ENCODE peak calls at places on chromosomes 11 and 22, in nine cellular contexts. V is GM23248; K is CD8-positive, alpha-beta memory T cell; A is PC-3; O is kidney; M is A549; X is esophagus muscularis mucosa; F is fibroblast of lung; L is naive thymus-derived CD4-positive, alpha-beta T cell. B is an unnamed sample.

GRCh38 chr11:66227700-66228099 is 40.7 kb upstream of the RAB1B start:
- DNase-seq in L (no peak), A (no peak), F (no peak), K (no peak), V (no peak), X (no peak), M (no peak), O (no peak), B (no peak)

GRCh38 chr22:42114721-42115120 is 15.9 kb downstream of the CYP2D6 start:
- DNase-seq in O (no peak), K (no peak), F (peak), V (peak), M (peak), A (peak), X (no peak), L (no peak), B (peak)

GRCh38 chr11:112564228-112564955 is 303.7 kb upstream of the PLET1 start:
- DNase-seq in M (no peak), K (no peak), O (no peak), A (peak), F (peak), X (no peak), V (peak), L (no peak), B (no peak)

GRCh38 chr11:16815047-16815767 is 76.8 kb downstream of the C11orf58 start:
- DNase-seq in A (no peak), K (no peak), X (no peak), O (no peak), M (no peak), L (no peak), F (peak), V (peak), B (peak)

GRCh38 chr22:43066844-43067385 is 22.3 kb downstream of the TTLL1 start:
- DNase-seq in M (no peak), X (no peak), V (peak), L (no peak), O (no peak), K (no peak), A (peak), F (peak), B (no peak)

GRCh38 chr22:42065408-42066132 is 5.0 kb downstream of the NAGA start:
- DNase-seq in F (no peak), O (peak), K (no peak), X (no peak), M (no peak), V (no peak), L (no peak), A (no peak), B (no peak)

GRCh38 chr11:77175021-77175842 is 47.2 kb downstream of the MYO7A start:
- DNase-seq in V (no peak), A (no peak), O (peak), F (no peak), K (no peak), M (no peak), X (no peak), L (no peak), B (peak)

GRCh38 chr22:45688606-45689080 is 17.0 kb downstream of the ATXN10 start:
- DNase-seq in V (peak), F (peak), M (peak), O (no peak), K (no peak), A (peak), L (no peak), X (no peak), B (no peak)

GRCh38 chr11:68411501-68411991 is 49.0 kb upstream of the PPP6R3 start:
- DNase-seq in K (no peak), A (no peak), O (no peak), L (no peak), F (no peak), M (no peak), V (no peak), X (no peak), B (no peak)

GRCh38 chr11:80587906-80588305 is 1147.1 kb upstream of the TENM4 start:
- DNase-seq in K (no peak), F (no peak), X (no peak), A (peak), L (no peak), O (no peak), V (no peak), M (no peak), B (no peak)

GRCh38 chr11:1872267-1872985 is 19.3 kb downstream of the PRR33 start:
- DNase-seq in A (no peak), K (no peak), X (no peak), F (no peak), V (no peak), O (peak), M (no peak), L (no peak), B (no peak)

GRCh38 chr11:93842461-93842860 is 8.0 kb downstream of the VSTM5 start:
- DNase-seq in F (peak), V (peak), K (no peak), A (peak), L (no peak), X (no peak), O (no peak), M (no peak), B (no peak)

GRCh38 chr22:42595434-42595833 is 19.2 kb downstream of the POLDIP3 start:
- DNase-seq in X (no peak), F (no peak), A (no peak), V (no peak), O (no peak), M (no peak), K (no peak), L (no peak), B (no peak)

GRCh38 chr11:2210366-2211112 is 38.9 kb upstream of the TH start:
- DNase-seq in V (no peak), A (no peak), X (no peak), L (no peak), K (no peak), M (no peak), O (peak), F (no peak), B (no peak)

GRCh38 chr22:45129703-45130524 is 33.8 kb upstream of the NUP50 start:
- DNase-seq in A (no peak), O (no peak), V (no peak), F (no peak), X (no peak), L (peak), M (no peak), K (no peak), B (no peak)

GRCh38 chr11:22491826-22492225 is 133.8 kb downstream of the FANCF start:
- DNase-seq in L (no peak), V (peak), X (no peak), A (no peak), K (no peak), M (no peak), O (no peak), F (no peak), B (no peak)

GRCh38 chr11:94910281-94910680 is 63.1 kb downstream of the CWC15 start:
- DNase-seq in V (no peak), A (no peak), X (no peak), M (no peak), K (no peak), F (no peak), L (no peak), O (no peak), B (no peak)

GRCh38 chr11:80118071-80118470 is 677.2 kb upstream of the TENM4 start:
- DNase-seq in F (no peak), M (no peak), K (no peak), O (no peak), X (no peak), A (no peak), L (no peak), V (no peak), B (no peak)

DNA sequence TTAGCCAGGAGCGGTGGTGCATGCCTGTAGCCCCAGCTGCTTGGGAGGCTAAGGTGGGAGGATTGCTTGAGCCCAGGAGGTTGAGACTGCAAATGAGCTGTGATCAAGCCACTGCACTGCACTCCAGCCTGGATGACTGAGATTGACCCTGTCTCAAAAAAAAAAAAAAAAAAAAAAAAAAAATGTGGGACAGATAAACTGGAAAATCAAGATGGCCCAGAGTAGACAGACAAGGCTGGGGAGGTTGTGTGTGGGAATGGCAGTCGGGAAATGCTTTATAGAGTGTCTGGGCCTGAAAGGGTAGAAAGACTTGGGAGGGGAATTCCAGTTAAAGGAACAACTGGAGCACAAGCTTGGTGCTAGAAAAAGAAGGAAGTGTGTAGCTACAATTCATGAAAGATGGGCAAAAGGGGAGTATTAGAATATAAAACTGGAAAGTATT is 18.2 kb upstream of the WDR74 start:
- DNase-seq in X (no peak), F (no peak), K (no peak), V (no peak), A (peak), M (no peak), L (no peak), O (no peak), B (no peak)
- H3K27ac ChIP-seq in X (no peak), F (no peak), K (peak), V (no peak), A (peak), M (peak), L (no peak), O (no peak), B (peak)

GRCh38 chr11:12043959-12044772 is 35.7 kb upstream of the DKK3 start:
- DNase-seq in O (peak), L (peak), K (peak), M (peak), X (peak), V (peak), A (peak), F (peak), B (peak)
- H3K4me3 ChIP-seq in O (peak), L (no peak), K (no peak), M (no peak), X (peak), V (peak), A (peak), F (peak), B (no peak)

GRCh38 chr22:19875531-19876313 is 21.0 kb upstream of the GNB1L start:
- DNase-seq in X (no peak), A (no peak), F (no peak), O (peak), L (no peak), K (no peak), M (no peak), V (no peak), B (no peak)
- H3K27ac ChIP-seq in X (no peak), A (no peak), F (no peak), O (no peak), L (no peak), K (no peak), M (peak), V (no peak), B (no peak)

DNA sequence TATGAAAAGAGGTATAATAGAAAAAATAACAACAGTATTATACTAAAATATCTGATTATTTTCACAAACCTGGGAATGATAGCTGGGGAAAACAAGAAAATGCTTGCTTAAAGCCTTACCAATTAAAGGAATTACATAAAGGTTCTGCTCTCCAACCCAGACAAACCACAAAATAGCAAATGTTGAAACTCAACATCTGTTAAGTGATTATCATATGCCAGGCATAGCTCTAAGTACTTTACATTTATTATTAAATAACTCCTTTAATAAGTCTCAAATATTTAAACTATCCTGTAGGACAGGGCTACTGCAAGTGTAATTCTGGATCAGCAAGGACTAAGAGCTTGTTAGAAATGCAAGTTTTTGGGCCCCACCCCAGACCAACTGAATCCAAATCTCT is 20.1 kb downstream of the OR10A6 start:
- DNase-seq in A (no peak), O (no peak), M (no peak), L (no peak), X (no peak), V (no peak), F (no peak), K (no peak), B (no peak)
- H3K4me3 ChIP-seq in A (no peak), O (no peak), M (no peak), L (no peak), X (no peak), V (no peak), F (no peak), K (no peak), B (no peak)

GRCh38 chr22:19178065-19178658 is 374 bp downstream of the SLC25A1 start:
- DNase-seq in F (peak), O (peak), V (peak), M (peak), X (no peak), L (peak), K (peak), A (peak), B (peak)

GRCh38 chr22:19180740-19181410 is 2.3 kb upstream of the SLC25A1 start:
- DNase-seq in A (no peak), X (no peak), L (no peak), F (no peak), K (no peak), O (no peak), V (no peak), M (no peak), B (no peak)

GRCh38 chr22:19180234-19180633 is 1.7 kb upstream of the SLC25A1 start:
- DNase-seq in M (no peak), F (no peak), V (no peak), L (no peak), A (no peak), O (no peak), X (no peak), K (no peak), B (no peak)

GRCh38 chr22:19178659-19179471 is at the start of gene SLC25A1:
- DNase-seq in K (peak), X (peak), A (peak), V (peak), L (peak), O (peak), F (peak), M (peak), B (peak)

DNA sequence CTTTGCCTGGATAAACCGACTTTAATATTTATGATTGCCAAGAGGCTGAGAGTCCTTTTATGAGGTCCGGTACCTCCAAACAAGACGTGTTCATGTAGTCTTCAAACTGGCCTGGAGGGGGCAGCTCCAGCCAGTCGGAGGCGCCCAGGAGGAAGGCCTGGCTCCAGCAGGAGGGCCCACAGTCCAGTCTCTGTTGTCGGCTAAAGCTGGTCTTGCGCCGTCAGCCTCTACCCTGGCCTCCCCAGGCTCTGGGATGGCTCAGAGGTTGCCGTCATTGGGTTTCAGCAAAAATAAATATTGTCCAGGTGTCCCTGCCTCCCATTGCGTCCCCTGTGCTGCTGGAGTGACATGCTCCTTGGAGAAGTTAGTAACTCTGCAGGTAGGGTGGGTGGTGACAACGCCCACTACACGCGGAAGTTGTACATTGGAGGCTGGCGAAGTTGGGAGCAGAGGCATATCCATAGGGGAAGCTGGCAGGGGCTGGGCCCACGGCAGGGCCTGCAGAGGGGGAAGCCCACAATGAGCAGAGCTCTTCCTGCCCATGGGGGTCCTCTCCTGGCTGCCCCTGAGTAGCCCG is 1.0 kb upstream of the SLC25A1 start:
- DNase-seq in V (peak), F (peak), X (no peak), M (peak), L (peak), K (peak), O (peak), A (peak), B (peak)
- H3K27ac ChIP-seq in V (peak), F (peak), X (peak), M (peak), L (peak), K (peak), O (peak), A (peak), B (no peak)

GRCh38 chr11:36011574-36011973 is 67.7 kb downstream of the LDLRAD3 start:
- DNase-seq in A (no peak), L (no peak), V (no peak), X (no peak), F (no peak), K (no peak), M (no peak), O (no peak), B (no peak)
- H3K4me3 ChIP-seq in A (no peak), L (no peak), V (no peak), X (no peak), F (no peak), K (no peak), M (no peak), O (no peak), B (no peak)

DNA sequence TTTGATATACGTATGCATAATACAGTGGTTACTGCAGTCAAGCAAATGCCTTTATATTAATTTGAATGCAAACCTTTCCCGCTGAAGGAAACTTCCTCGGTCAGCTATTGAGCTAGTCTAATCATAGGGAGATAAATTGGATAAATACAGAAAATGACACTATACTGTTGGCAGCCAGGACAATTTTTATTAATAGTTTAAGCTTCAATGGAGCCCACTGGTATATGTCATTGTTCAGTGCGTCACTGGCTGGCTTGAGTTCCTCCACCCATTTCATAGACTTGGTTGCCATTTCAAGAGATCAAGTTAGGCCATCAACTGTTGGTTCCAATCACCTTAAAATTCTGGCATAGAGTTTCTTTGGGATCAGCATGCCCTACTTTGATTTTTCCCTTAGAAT is 32.5 kb upstream of the DNAJB7 start:
- DNase-seq in K (no peak), O (no peak), V (no peak), L (no peak), M (no peak), F (no peak), A (no peak), X (no peak), B (no peak)
- H3K27ac ChIP-seq in K (no peak), O (no peak), V (no peak), L (no peak), M (no peak), F (no peak), A (no peak), X (no peak), B (no peak)

B was measured in HL-60.